ENCODE peak calls at places on chromosomes 13 and 19, in four cellular contexts. Z is transverse colon, O is vagina, X is sigmoid colon. N is an unnamed sample.

GRCh38 chr19:30492581-30492980 is 120.4 kb downstream of the ZNF536 start:
- DNase-seq in O (no peak), X (no peak), Z (no peak), N (no peak)

GRCh38 chr13:102548811-102549210 is 48.0 kb upstream of the TPP2 start:
- DNase-seq in X (no peak), O (no peak), Z (no peak), N (no peak)

GRCh38 chr19:53626941-53627340 is 4.9 kb upstream of the DPRX start:
- DNase-seq in X (no peak), Z (no peak), O (no peak), N (no peak)

GRCh38 chr13:76622336-76623045 is 263.7 kb downstream of the KCTD12 start:
- DNase-seq in O (no peak), X (peak), Z (no peak), N (no peak)

GRCh38 chr13:24284876-24285275 is 24.5 kb upstream of the C1QTNF9 start:
- DNase-seq in O (no peak), Z (no peak), X (no peak), N (no peak)

GRCh38 chr19:45752639-45753038 is 16.4 kb downstream of the SIX5 start:
- DNase-seq in O (no peak), Z (no peak), X (no peak), N (no peak)

GRCh38 chr13:79995334-79995733 is 345.6 kb downstream of the SPRY2 start:
- DNase-seq in Z (no peak), O (no peak), X (no peak), N (no peak)

GRCh38 chr13:24097064-24097463 is 63.5 kb upstream of the SPATA13 start:
- DNase-seq in X (no peak), Z (no peak), O (no peak), N (no peak)

GRCh38 chr13:100620792-100621191 is 32.2 kb upstream of the GGACT start:
- DNase-seq in X (no peak), Z (no peak), O (no peak), N (no peak)

GRCh38 chr19:4597975-4598671 is 38.6 kb upstream of the SEMA6B start:
- DNase-seq in X (no peak), Z (peak), O (no peak), N (peak)

GRCh38 chr13:74052402-74052928 is 81.7 kb downstream of the KLF12 start:
- DNase-seq in Z (no peak), O (no peak), X (no peak), N (no peak)

GRCh38 chr19:52258426-52258825 is 11.0 kb upstream of the ZNF766 start:
- DNase-seq in Z (no peak), O (no peak), X (no peak), N (no peak)

GRCh38 chr19:57558525-57558924 is 1.1 kb downstream of the ZNF550 start:
- DNase-seq in Z (no peak), X (no peak), O (no peak), N (no peak)

GRCh38 chr13:98486412-98486811 is 90.5 kb downstream of the STK24 start:
- DNase-seq in X (no peak), O (no peak), Z (no peak), N (no peak)

GRCh38 chr13:30234763-30235162 is 72.6 kb downstream of the KATNAL1 start:
- DNase-seq in Z (no peak), X (no peak), O (no peak), N (no peak)

GRCh38 chr19:1232652-1233360 is 5.0 kb downstream of the CBARP start:
- DNase-seq in Z (no peak), O (no peak), X (peak), N (no peak)

GRCh38 chr13:53775807-53776206 is 747.2 kb downstream of the OLFM4 start:
- DNase-seq in O (no peak), X (no peak), Z (no peak), N (no peak)

GRCh38 chr19:13095393-13095784 is 7.3 kb downstream of the LYL1 start:
- DNase-seq in X (no peak), Z (no peak), O (no peak), N (no peak)

GRCh38 chr19:15475169-15475568 is 4.1 kb downstream of the PGLYRP2 start:
- DNase-seq in Z (no peak), X (no peak), O (no peak), N (no peak)

GRCh38 chr19:45568732-45569131 is 15.9 kb downstream of the OPA3 start:
- DNase-seq in X (no peak), O (no peak), Z (no peak), N (no peak)

GRCh38 chr19:38375748-38376147 is 1.4 kb downstream of the PSMD8 start:
- DNase-seq in X (no peak), Z (no peak), O (no peak), N (no peak)

GRCh38 chr13:107900775-107901174 is 314.6 kb downstream of the LIG4 start:
- DNase-seq in O (no peak), Z (no peak), X (no peak), N (no peak)

DNA sequence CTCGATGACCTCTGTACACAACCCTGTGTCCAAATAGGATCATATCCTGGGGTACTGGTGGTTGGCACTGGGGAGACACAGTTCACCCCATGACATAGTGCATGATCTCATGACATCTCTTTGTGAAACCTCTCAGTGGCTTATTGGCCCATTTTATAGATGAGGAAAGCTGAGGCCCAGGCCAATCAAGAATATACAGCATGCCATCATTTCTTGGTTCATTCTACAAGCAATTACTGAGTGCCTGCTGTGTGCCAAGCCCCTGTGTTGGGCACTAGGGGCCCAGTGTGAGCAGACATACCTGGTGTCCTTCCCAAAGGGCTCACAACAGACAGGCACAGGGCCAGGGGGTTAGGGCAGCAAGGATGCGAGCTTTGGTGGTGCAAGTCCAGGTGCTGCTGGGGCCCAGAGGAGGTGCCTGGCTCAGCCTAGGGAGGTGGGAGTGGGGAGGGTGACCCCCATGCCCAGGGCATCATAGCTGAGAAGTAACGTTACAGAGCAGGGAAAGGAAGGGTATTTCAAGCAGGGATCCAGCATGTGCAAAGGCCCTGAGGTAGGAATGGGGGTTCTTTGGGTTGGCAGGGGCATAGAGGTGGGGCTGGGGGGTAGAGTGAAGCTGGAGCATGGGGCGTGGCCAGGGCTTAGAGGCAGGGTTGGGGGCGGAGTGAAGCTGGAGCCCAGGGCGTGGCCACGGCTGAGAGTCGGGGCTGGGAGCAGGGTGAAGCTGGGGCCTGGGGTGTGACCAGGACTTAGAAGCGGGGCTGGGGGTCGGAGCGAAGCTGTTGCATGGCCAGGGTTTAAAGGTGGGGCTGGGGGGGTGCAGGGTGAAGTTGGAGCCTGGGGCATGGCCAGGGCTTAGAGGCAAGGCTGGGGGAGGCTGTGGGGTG is 20.7 kb downstream of the COLGALT1 start:
- DNase-seq in Z (peak), X (no peak), O (no peak), N (no peak)
- TF ChIP-seq POLR2AphosphoS5 in Z (no peak), X (no peak), O (no peak), N (no peak)

DNA sequence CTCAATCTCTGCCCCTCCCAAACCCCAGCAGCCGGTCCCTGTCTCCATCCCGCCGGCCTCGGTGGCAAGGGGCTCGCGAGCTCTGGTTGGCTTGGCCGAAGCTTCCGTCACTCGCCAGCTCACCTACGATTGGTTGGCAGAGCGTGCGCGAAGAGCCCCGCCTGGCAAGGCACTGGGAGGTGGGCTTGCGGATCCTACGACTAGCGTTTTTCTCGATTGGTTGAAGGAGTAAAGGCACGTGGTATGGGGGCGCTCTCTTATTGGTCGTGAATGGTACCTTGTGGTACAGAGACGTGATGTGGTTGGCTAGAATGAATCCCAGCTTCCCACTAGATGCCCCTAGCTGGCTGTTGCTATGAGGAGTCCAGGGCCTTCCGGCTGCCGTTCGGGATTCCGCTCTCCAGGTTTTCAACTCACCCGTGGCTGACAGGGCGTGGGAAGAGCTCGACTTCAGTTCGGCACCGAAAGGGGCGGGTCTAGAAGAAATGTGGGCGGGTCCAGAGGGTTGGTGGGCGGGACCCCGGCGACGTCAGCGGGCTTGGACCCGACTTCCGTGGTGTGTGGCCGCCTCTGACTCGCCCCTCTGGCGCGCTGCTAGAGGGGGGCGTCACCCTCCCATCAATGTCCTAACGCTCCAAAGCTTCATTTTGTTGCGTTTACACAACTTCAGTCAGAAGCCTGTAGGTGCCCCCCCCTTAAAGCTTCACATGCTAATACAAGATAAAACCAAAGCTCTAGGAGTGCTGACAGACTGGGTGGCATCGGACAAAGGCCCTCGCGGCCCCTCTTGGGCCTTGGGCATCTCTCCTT is 847 bp upstream of the RAP2A start:
- DNase-seq in X (peak), Z (peak), O (peak), N (peak)
- TF ChIP-seq POLR2A in X (peak), Z (no peak), O (peak), N (no peak)

GRCh38 chr19:48870048-48870447 is 1.6 kb upstream of the PLEKHA4 start:
- DNase-seq in Z (no peak), O (no peak), X (no peak), N (no peak)

GRCh38 chr19:48867119-48867921 is 1.1 kb downstream of the PLEKHA4 start:
- DNase-seq in X (no peak), O (no peak), Z (no peak), N (no peak)

GRCh38 chr19:48866692-48867091 is 1.7 kb downstream of the PLEKHA4 start:
- DNase-seq in Z (no peak), O (no peak), X (no peak), N (no peak)

GRCh38 chr19:48867922-48868195 is 558 bp downstream of the PLEKHA4 start:
- DNase-seq in Z (no peak), O (no peak), X (peak), N (no peak)

GRCh38 chr19:48868196-48868886 is at the start of gene PLEKHA4:
- DNase-seq in X (peak), O (no peak), Z (peak), N (no peak)
- TF ChIP-seq POLR2AphosphoS5 in X (peak), O (peak), Z (peak), N (no peak)

GRCh38 chr19:2270572-2271515 is 11.1 kb downstream of the PEAK3 start:
- DNase-seq in O (no peak), Z (peak), X (peak), N (no peak)
- TF ChIP-seq POLR2A in O (peak), Z (peak), X (peak), N (peak)

GRCh38 chr19:51181377-51181912 is 39.3 kb downstream of the SIGLEC7 start:
- DNase-seq in O (no peak), Z (no peak), X (no peak), N (no peak)

GRCh38 chr19:51185069-51185867 is 39.6 kb upstream of the CD33 start:
- DNase-seq in X (no peak), Z (no peak), O (no peak), N (no peak)

GRCh38 chr19:51183629-51184028 is 41.3 kb upstream of the CD33 start:
- DNase-seq in O (no peak), X (no peak), Z (no peak), N (no peak)

GRCh38 chr19:51179297-51179696 is 37.2 kb downstream of the SIGLEC7 start:
- DNase-seq in O (no peak), X (no peak), Z (no peak), N (no peak)

DNA sequence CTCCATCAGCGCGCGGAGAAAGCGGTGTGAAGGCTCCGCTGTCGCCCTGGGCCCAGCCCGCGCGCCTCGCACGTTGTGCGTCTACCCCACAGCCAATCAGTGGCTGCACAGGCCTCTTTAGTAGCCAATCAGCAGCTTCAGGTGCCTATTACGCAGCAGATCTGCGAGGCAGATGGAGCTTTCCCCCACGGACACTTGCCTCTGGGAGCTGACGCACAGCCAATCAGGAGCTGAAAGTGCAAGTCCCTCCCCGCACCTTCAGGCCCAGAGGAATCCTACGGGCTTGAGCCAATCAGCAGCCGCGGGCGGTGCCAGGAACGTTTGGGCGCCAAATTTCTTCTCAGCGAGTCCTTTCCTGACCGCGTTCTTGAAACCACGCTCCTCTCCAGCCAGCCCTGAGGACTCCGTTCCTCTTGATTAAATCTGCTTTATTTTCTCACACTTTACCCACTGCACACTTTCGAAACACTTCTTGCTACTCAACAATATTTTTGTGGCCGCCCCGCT is 39.9 kb downstream of the SIGLEC7 start:
- DNase-seq in X (no peak), O (no peak), Z (no peak), N (no peak)
- TF ChIP-seq POLR2AphosphoS5 in X (no peak), O (no peak), Z (no peak), N (no peak)

DNA sequence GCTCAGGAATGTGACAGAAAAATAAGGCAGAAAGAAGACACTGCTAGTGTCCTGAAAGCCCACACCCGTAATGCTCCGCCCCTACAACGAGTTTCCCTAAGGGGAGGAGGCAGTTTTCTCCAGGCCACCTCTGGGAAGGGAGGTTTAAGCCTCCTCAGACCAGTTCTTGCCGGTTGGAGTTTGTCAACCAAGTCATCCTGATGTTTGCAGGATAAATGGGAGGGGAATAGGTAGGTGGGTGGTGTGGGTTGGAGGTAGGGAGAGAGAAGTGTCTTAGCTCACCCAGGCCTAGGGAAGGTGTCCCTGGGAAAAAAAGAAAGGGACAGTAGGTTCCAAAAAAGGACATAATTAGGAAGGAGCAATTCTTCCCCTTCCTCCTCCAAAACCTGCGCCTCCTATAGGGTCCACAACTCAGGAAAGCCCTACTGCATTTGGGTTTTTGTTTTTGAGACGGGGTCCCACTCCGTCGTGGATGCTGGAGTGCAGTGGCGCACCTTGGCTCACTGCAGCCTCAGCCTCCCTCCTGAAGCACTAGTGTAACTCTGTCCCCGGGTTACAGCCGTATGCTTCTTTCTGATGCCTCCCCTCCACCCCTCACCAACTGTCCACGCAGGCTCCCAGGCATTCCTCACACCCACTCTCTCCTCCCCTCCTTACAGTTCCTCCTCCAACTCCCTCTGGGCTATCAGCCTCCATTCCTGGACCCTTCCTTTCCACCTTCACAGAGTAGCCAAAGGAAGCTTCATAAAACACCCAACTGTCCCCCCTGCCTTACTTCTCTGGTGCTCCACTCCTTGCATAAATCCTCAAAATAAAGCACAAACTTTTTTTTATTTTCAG is 2.0 kb upstream of the SERTAD3 start:
- DNase-seq in X (no peak), O (no peak), Z (peak), N (no peak)
- TF ChIP-seq POLR2A in X (peak), O (no peak), Z (peak), N (no peak)

GRCh38 chr19:42132030-42132628 is at the start of gene POU2F2:
- DNase-seq in Z (peak), O (no peak), X (no peak), N (peak)
- TF ChIP-seq POLR2AphosphoS5 in Z (no peak), O (no peak), X (no peak), N (peak)

GRCh38 chr19:12092065-12092867 is 27.7 kb downstream of the ZNF844 start:
- DNase-seq in X (peak), Z (peak), O (no peak), N (peak)
- TF ChIP-seq POLR2A in X (no peak), Z (no peak), O (no peak), N (peak)